ENCODE peak calls at places on chromosomes 16 and 17, in eight cellular contexts. I is IMR-90, F is transverse colon, J is astrocyte of the spinal cord, V is mucosa of descending colon, P is OCI-LY7, K is cardiac muscle cell, R is body of pancreas. W is an unnamed sample.

GRCh38 chr17:1577657-1578428 is 15.3 kb upstream of the PITPNA start:
- DNase-seq in I (no peak), F (no peak), J (no peak), V (no peak), P (no peak), K (no peak), R (peak; percentile 55), W (no peak)

GRCh38 chr17:41863074-41863843 is 2.0 kb downstream of the KLHL11 start:
- DNase-seq in I (no peak), F (no peak), J (no peak), V (no peak), P (no peak), K (no peak), R (no peak), W (no peak)

GRCh38 chr17:59859444-59860025 is 33.2 kb downstream of the TUBD1 start:
- DNase-seq in I (peak; percentile 78), F (no peak), J (peak; percentile 80), V (no peak), P (peak; percentile 47), K (no peak), R (no peak), W (peak; percentile 77)

GRCh38 chr17:30091166-30091670 is 25.4 kb upstream of the NSRP1 start:
- DNase-seq in I (no peak), F (no peak), J (no peak), V (no peak), P (no peak), K (no peak), R (no peak), W (peak; percentile 9)

GRCh38 chr16:84823484-84823883 is 3.7 kb downstream of the CRISPLD2 start:
- DNase-seq in I (no peak), F (no peak), J (no peak), V (no peak), P (no peak), K (no peak), R (peak; percentile 38), W (peak; percentile 66)

GRCh38 chr17:76481091-76481655 is 13.8 kb downstream of the AANAT start:
- DNase-seq in I (no peak), F (peak; percentile 68), J (no peak), V (no peak), P (peak; percentile 98), K (no peak), R (peak; percentile 57), W (no peak)

GRCh38 chr16:12850186-12850585 is 46.5 kb upstream of the CPPED1 start:
- DNase-seq in I (no peak), F (no peak), J (no peak), V (no peak), P (no peak), K (no peak), R (no peak), W (no peak)

GRCh38 chr17:964881-965280 is 14.7 kb downstream of the NXN start:
- DNase-seq in I (no peak), F (no peak), J (no peak), V (no peak), P (no peak), K (peak; percentile 59), R (no peak), W (no peak)

GRCh38 chr17:82909322-82909904 is 69.6 kb upstream of the ZNF750 start:
- DNase-seq in I (no peak), F (peak; percentile 34), J (no peak), V (peak; percentile 53), P (no peak), K (no peak), R (peak; percentile 99), W (peak; percentile 22)

GRCh38 chr17:30292490-30292858 is 730 bp upstream of the BLMH start:
- DNase-seq in I (no peak), F (no peak), J (no peak), V (no peak), P (no peak), K (no peak), R (no peak), W (no peak)

GRCh38 chr17:3602499-3602898 is 6.7 kb downstream of the TRPV1 start:
- DNase-seq in I (peak; percentile 6), F (no peak), J (peak; percentile 22), V (peak; percentile 19), P (peak; percentile 84), K (peak; percentile 59), R (no peak), W (no peak)

GRCh38 chr17:31216053-31216751 is 80.8 kb downstream of the OMG start:
- DNase-seq in I (peak; percentile 92), F (no peak), J (peak; percentile 82), V (no peak), P (peak; percentile 72), K (peak; percentile 51), R (no peak), W (peak; percentile 83)

GRCh38 chr17:57486978-57487377 is 230.7 kb downstream of the MSI2 start:
- DNase-seq in I (no peak), F (no peak), J (no peak), V (no peak), P (no peak), K (no peak), R (no peak), W (no peak)

GRCh38 chr17:77527394-77527793 is 386.6 kb downstream of the SEC14L1 start:
- DNase-seq in I (no peak), F (no peak), J (no peak), V (no peak), P (no peak), K (no peak), R (no peak), W (no peak)

GRCh38 chr17:63929860-63930766 is 2.0 kb downstream of the CD79B start:
- DNase-seq in I (no peak), F (no peak), J (no peak), V (no peak), P (peak; percentile 57), K (no peak), R (peak; percentile 10), W (peak; percentile 67)

DNA sequence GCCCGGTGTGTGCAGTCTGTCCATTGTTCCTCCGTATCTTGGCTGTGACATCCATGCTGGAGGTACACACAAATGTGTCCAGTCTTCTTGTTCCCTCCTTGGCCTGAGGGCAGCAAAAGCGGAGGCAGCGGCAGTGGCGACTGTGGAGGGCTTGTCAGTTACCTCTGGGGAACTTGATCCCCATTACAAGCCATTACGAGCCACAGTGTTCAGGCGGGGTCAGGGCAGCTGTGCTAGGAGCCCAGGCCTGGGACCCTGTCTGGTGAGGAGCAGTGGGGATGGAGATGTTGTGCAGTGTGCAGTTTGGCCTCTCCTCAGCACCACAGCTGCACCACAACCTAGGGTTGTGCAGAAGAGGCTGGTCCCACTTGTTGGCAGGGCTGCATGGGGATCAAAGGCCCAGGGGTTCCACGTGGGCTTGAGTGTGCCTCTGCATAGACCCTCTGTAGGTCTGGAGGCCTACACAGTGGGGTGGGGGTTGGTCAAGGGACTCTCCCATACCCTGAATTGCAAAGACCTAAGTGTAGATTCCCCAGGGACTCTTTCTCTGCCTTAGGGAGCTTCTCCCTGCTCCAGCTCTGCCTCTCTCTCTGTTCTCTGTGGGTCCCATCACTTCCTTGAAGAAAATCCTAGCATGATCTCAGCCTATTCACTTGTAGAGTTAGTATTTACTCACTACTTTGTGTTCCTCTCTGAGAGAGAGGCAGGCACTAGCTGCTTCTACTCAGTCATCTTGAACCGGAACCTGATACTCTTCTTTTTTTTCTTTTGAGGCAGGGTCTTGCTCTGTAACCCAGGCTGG is 58.8 kb downstream of the SLFN11 start:
- DNase-seq in I (no peak), F (no peak), J (peak; percentile 2), V (no peak), P (no peak), K (no peak), R (no peak), W (no peak)
- H3K4me3 ChIP-seq in I (no peak overlapping the region), F (no peak overlapping the region), J (no peak overlapping the region), V (no peak overlapping the region), P (no peak overlapping the region), K (no peak overlapping the region), R (no peak overlapping the region), W (no peak overlapping the region)

GRCh38 chr16:79767597-79768280 is 167.2 kb upstream of the MAF start:
- DNase-seq in I (no peak), F (peak; percentile 57), J (peak; percentile 36), V (peak; percentile 64), P (no peak), K (no peak), R (peak; percentile 24), W (peak; percentile 54)
- TF ChIP-seq CTCF in I (no peak), F (peak; percentile 31), J (peak; percentile 32), V (no peak), P (peak; percentile 15), K (peak; percentile 26), R (no peak), W (peak; percentile 49)

GRCh38 chr17:47665655-47666054 is 15.9 kb downstream of the KPNB1 start:
- DNase-seq in I (peak; percentile 33), F (no peak), J (no peak), V (no peak), P (no peak), K (no peak), R (no peak), W (no peak)
- H3K4me3 ChIP-seq in I (no peak overlapping the region), F (no peak overlapping the region), J (no peak overlapping the region), V (no peak overlapping the region), P (no peak overlapping the region), K (no peak overlapping the region), R (no peak overlapping the region), W (no peak overlapping the region)

GRCh38 chr17:39863244-39863917 is 731 bp downstream of the IKZF3 start:
- DNase-seq in I (no peak), F (no peak), J (no peak), V (no peak), P (peak; percentile 46), K (no peak), R (no peak), W (no peak)

GRCh38 chr17:39861235-39861634 is 2.9 kb downstream of the IKZF3 start:
- DNase-seq in I (no peak), F (no peak), J (no peak), V (no peak), P (peak; percentile 47), K (no peak), R (no peak), W (no peak)

GRCh38 chr17:39867084-39867890 is 715 bp upstream of the ZPBP2 start:
- DNase-seq in I (no peak), F (peak; percentile 42), J (no peak), V (peak; percentile 18), P (no peak), K (no peak), R (no peak), W (no peak)

GRCh38 chr17:39866013-39866730 is 1.8 kb upstream of the ZPBP2 start:
- DNase-seq in I (no peak), F (no peak), J (no peak), V (no peak), P (no peak), K (no peak), R (no peak), W (no peak)

DNA sequence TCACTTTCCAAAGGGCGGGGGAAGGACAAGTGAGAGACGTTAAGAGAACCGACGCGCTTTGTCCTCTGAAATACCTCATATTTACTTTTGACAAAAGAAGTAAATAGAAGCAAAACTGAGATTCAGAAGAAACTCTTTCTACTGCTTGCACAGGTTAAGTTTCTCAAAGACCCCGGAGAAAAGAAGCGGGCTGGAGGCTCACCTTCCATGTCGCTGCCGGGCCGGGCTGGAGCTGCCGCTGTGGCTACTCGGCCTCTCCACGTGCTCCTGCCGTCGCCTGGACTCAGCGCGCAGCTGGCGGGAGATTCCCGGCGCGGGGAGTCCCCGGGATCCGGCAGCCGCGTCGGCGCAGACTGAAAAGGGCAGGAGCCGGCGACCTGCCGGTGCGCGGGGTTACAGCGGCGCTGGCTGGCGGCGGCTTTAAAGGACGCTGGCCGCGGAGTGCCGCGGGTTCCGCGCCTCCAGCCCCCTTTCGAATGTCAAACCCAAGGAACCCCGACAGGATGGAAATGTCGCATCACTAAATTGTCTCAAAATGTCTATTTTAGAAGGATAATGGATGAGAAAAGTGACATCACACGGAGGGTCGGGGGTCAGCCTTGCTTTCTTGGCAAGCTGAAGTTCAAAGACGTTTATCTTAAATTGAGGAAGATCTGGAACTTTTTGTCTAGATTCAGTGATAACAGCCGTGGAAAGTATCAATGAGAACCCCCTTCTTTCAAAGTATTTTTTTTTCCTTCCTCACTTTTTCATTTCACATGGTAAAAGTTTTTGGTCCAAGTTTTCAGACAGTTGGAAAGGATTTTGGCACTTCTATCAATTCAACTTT is at the start of gene IKZF3:
- DNase-seq in I (peak; percentile 18), F (peak; percentile 81), J (peak; percentile 0), V (peak; percentile 68), P (peak; percentile 82), K (peak; percentile 86), R (peak; percentile 73), W (peak; percentile 11)
- TF ChIP-seq CTCF in I (no peak), F (no peak), J (no peak), V (no peak), P (peak; percentile 69), K (no peak), R (peak; percentile 13), W (no peak)